ENCODE peak calls at places on chromosomes 11 and 22, in six cellular contexts. W is naive thymus-derived CD8-positive, alpha-beta T cell; V is NCI-H774; D is RWPE1; Y is GM20000; E is T-cell. K is an unnamed sample.

GRCh38 chr11:64148200-64148916 is 17.6 kb downstream of the MACROD1 start:
- DNase-seq in W (peak; percentile 74), V (peak; percentile 79), D (peak; percentile 67), Y (peak; percentile 79), E (peak; percentile 64), K (peak; percentile 89)

GRCh38 chr11:27471588-27472397 is 797 bp downstream of the LGR4 start:
- DNase-seq in W (peak; percentile 42), V (peak; percentile 53), D (no peak), Y (peak; percentile 63), E (no peak), K (peak; percentile 62)

GRCh38 chr11:44886765-44887164 is 63.9 kb downstream of the TP53I11 start:
- DNase-seq in W (no peak), V (no peak), D (no peak), Y (no peak), E (no peak), K (peak; percentile 88)

GRCh38 chr22:23393721-23394320 is 186.3 kb downstream of the IGLL1 start:
- DNase-seq in W (no peak), V (no peak), D (no peak), Y (no peak), E (no peak), K (no peak)

GRCh38 chr22:35430897-35431322 is 31.0 kb downstream of the MCM5 start:
- DNase-seq in W (peak; percentile 69), V (peak; percentile 3), D (peak; percentile 55), Y (peak; percentile 62), E (peak; percentile 62), K (peak; percentile 98)

GRCh38 chr11:113289341-113290187 is 24.8 kb upstream of the TTC12 start:
- DNase-seq in W (peak; percentile 32), V (peak; percentile 72), D (peak; percentile 80), Y (peak; percentile 83), E (peak; percentile 57), K (peak; percentile 89)

GRCh38 chr22:36775589-36775965 is 342 bp downstream of the IFT27 start:
- DNase-seq in W (peak; percentile 36), V (no peak), D (no peak), Y (peak; percentile 32), E (peak; percentile 34), K (no peak)

GRCh38 chr11:22521226-22521625 is 104.4 kb downstream of the FANCF start:
- DNase-seq in W (no peak), V (no peak), D (peak; percentile 54), Y (no peak), E (no peak), K (peak; percentile 24)

GRCh38 chr11:41461057-41461681 is 1.7 kb upstream of the LRRC4C start:
- DNase-seq in W (no peak), V (peak; percentile 3), D (peak; percentile 15), Y (peak; percentile 8), E (no peak), K (no peak)

GRCh38 chr11:45451766-45452440 is 165.8 kb upstream of the SYT13 start:
- DNase-seq in W (no peak), V (no peak), D (no peak), Y (no peak), E (no peak), K (no peak)

GRCh38 chr22:28817919-28818859 is 17.8 kb upstream of the XBP1 start:
- DNase-seq in W (no peak), V (peak; percentile 12), D (no peak), Y (no peak), E (no peak), K (no peak)